ENCODE peak calls at places on chromosomes 11 and 22, in ten cellular contexts. T is neural progenitor cell, D is GM12865, Y is lower leg skin, C is tibial nerve, N is neural crest cell, Q is GM13977, I is HL-60, Z is HFFc6, S is breast epithelium. H is an unnamed sample.

GRCh38 chr11:120722539-120722938 is 211.0 kb downstream of the GRIK4 start:
- DNase-seq in T (peak), D (no peak), Y (no peak), C (no peak), N (no peak), Q (no peak), I (no peak), Z (no peak), S (no peak), H (no peak)

GRCh38 chr22:35411112-35411511 is 11.2 kb downstream of the MCM5 start:
- DNase-seq in T (no peak), D (peak), Y (no peak), C (no peak), N (no peak), Q (peak), I (no peak), Z (no peak), S (no peak), H (no peak)

GRCh38 chr22:22558071-22558971 is 744 bp downstream of the PRAME start:
- DNase-seq in T (no peak), D (no peak), Y (no peak), C (no peak), N (no peak), Q (peak), I (peak), Z (no peak), S (no peak), H (no peak)

GRCh38 chr11:65128182-65129145 is 5.9 kb downstream of the SYVN1 start:
- DNase-seq in T (no peak), D (no peak), Y (no peak), C (no peak), N (no peak), Q (no peak), I (no peak), Z (no peak), S (no peak), H (no peak)

GRCh38 chr11:47413351-47413750 is 5.0 kb downstream of the SLC39A13 start:
- DNase-seq in T (peak), D (no peak), Y (no peak), C (no peak), N (no peak), Q (no peak), I (no peak), Z (no peak), S (no peak), H (no peak)

GRCh38 chr22:49703990-49704344 is 123.7 kb downstream of the BRD1 start:
- DNase-seq in T (no peak), D (no peak), Y (no peak), C (no peak), N (no peak), Q (no peak), I (no peak), Z (no peak), S (no peak), H (no peak)

GRCh38 chr11:134272381-134273316 is 3.5 kb upstream of the GLB1L3 start:
- DNase-seq in T (peak), D (no peak), Y (no peak), C (no peak), N (no peak), Q (no peak), I (no peak), Z (no peak), S (no peak), H (no peak)

GRCh38 chr11:65059959-65060824 is 1.8 kb upstream of the NAALADL1 start:
- DNase-seq in T (no peak), D (peak), Y (no peak), C (no peak), N (no peak), Q (no peak), I (no peak), Z (no peak), S (no peak), H (no peak)

GRCh38 chr11:19209617-19210016 is 7.8 kb upstream of the CSRP3 start:
- DNase-seq in T (no peak), D (no peak), Y (no peak), C (no peak), N (no peak), Q (no peak), I (no peak), Z (no peak), S (no peak), H (no peak)

GRCh38 chr11:74443071-74443864 is 24.1 kb downstream of the KCNE3 start:
- DNase-seq in T (peak), D (no peak), Y (no peak), C (no peak), N (no peak), Q (no peak), I (no peak), Z (no peak), S (peak), H (no peak)
- TF ChIP-seq CTCF in T (no peak), D (no peak), Y (no peak), C (no peak), N (no peak), Q (no peak), I (no peak), Z (no peak), S (peak), H (no peak)

DNA sequence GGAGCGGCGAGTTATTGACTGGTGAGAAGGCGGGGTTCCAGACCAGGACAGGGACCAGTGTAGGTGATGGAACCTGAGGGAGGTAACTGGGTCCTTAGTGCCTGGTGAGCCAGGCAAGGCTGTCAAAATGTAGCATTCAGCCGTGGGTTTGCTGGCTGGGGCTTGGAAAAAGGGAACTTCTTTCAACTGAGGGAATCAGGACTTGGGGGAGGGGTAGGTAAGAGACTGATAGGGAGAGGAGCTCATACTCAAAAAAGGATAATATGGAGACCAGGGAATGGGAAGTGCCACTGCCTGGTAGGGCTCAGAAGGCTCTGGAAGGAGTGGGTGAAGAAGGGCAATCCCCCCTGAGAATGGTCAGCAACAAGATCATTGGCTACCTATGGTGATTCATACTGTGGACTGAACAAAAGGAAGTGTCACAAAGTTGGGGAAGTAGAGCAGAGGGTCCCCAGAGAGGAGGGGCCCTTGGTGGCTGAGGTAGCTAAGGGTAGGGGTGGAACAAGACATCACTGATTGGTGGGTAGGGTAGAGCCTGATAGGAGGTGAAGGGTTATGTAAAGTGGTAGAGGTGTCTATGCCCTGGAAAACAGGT is 1.9 kb downstream of the CNGA4 start:
- DNase-seq in T (no peak), D (no peak), Y (no peak), C (no peak), N (no peak), Q (no peak), I (peak), Z (no peak), S (no peak), H (no peak)
- TF ChIP-seq CTCF in T (no peak), D (no peak), Y (no peak), C (no peak), N (no peak), Q (no peak), I (no peak), Z (no peak), S (no peak), H (no peak)

GRCh38 chr22:24106385-24107381 is 74.6 kb upstream of the SUSD2 start:
- DNase-seq in T (peak), D (peak), Y (no peak), C (no peak), N (no peak), Q (peak), I (no peak), Z (no peak), S (no peak), H (peak)

GRCh38 chr22:24107668-24108067 is 73.6 kb upstream of the SUSD2 start:
- DNase-seq in T (no peak), D (no peak), Y (peak), C (peak), N (no peak), Q (no peak), I (no peak), Z (peak), S (peak), H (no peak)

GRCh38 chr22:24105661-24106060 is 75.6 kb upstream of the SUSD2 start:
- DNase-seq in T (no peak), D (no peak), Y (no peak), C (no peak), N (no peak), Q (no peak), I (no peak), Z (no peak), S (no peak), H (no peak)

GRCh38 chr22:24109649-24110048 is 71.6 kb upstream of the SUSD2 start:
- DNase-seq in T (no peak), D (no peak), Y (no peak), C (no peak), N (no peak), Q (no peak), I (no peak), Z (no peak), S (no peak), H (no peak)

DNA sequence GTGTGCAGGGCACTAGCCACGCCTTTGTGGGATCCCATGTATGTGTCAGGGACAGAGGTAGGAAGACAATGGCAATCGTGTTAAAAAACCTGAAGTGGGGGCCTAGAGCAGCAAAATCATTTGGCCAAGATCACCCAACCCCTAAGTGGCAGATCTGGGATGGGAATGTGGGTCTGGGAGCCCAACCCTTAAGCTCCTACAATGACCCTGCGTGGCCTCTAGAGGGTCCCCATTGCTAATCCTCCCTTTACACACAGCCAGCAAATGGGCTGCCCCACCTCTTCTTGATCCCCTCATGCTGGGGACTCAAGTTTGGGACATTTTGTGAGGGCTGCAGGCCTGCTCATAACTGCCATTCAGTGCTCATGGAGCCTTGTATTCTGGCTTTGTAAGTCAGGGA is 73.2 kb upstream of the SUSD2 start:
- DNase-seq in T (peak), D (no peak), Y (no peak), C (no peak), N (no peak), Q (no peak), I (no peak), Z (no peak), S (no peak), H (no peak)
- TF ChIP-seq CTCF in T (peak), D (peak), Y (no peak), C (no peak), N (no peak), Q (no peak), I (no peak), Z (no peak), S (no peak), H (no peak)

GRCh38 chr11:94106699-94107098 is 21.9 kb upstream of the PANX1 start:
- DNase-seq in T (no peak), D (no peak), Y (no peak), C (no peak), N (no peak), Q (no peak), I (no peak), Z (no peak), S (no peak), H (no peak)

GRCh38 chr11:94107363-94107762 is 21.3 kb upstream of the PANX1 start:
- DNase-seq in T (no peak), D (no peak), Y (no peak), C (no peak), N (no peak), Q (no peak), I (no peak), Z (no peak), S (no peak), H (no peak)

GRCh38 chr11:94111241-94111640 is 17.4 kb upstream of the PANX1 start:
- DNase-seq in T (no peak), D (no peak), Y (no peak), C (no peak), N (no peak), Q (no peak), I (no peak), Z (no peak), S (no peak), H (no peak)

GRCh38 chr11:94112182-94112960 is 16.3 kb upstream of the PANX1 start:
- DNase-seq in T (no peak), D (no peak), Y (no peak), C (no peak), N (no peak), Q (no peak), I (no peak), Z (no peak), S (no peak), H (no peak)

DNA sequence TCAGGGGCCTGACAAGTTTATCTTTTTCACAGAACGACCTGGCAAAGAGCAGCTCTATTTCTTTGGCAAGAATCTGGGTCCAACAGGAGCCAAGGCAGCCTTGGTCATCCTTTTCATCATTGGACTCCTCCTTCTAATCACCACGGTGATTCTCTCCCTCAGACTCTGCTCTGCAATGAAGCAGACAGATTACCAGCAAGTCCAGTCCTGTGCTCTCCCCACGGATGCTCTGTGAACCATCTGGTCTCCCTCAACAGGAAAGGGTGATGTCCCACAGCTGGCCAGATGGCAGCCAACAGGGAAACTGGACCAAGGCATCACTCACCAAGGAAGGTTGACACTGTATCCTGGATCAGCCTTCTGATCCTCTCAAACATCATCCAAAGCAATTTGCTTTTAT is 17.0 kb upstream of the PANX1 start:
- DNase-seq in T (no peak), D (no peak), Y (no peak), C (no peak), N (no peak), Q (no peak), I (no peak), Z (no peak), S (no peak), H (no peak)
- TF ChIP-seq CTCF in T (no peak), D (no peak), Y (no peak), C (no peak), N (no peak), Q (no peak), I (no peak), Z (no peak), S (no peak), H (no peak)

GRCh38 chr22:37632174-37633081 is 7.0 kb upstream of the SH3BP1 start:
- DNase-seq in T (no peak), D (no peak), Y (no peak), C (no peak), N (no peak), Q (peak), I (no peak), Z (no peak), S (no peak), H (no peak)
- TF ChIP-seq CTCF in T (no peak), D (no peak), Y (no peak), C (no peak), N (no peak), Q (no peak), I (no peak), Z (no peak), S (no peak), H (no peak)

GRCh38 chr22:20132686-20133246 is 1.2 kb downstream of the ZDHHC8 start:
- DNase-seq in T (no peak), D (no peak), Y (no peak), C (no peak), N (no peak), Q (no peak), I (no peak), Z (no peak), S (no peak), H (no peak)

GRCh38 chr22:20135265-20135664 is 3.7 kb downstream of the ZDHHC8 start:
- DNase-seq in T (no peak), D (no peak), Y (no peak), C (no peak), N (no peak), Q (no peak), I (no peak), Z (no peak), S (no peak), H (no peak)

GRCh38 chr22:20135846-20136602 is 4.4 kb downstream of the ZDHHC8 start:
- DNase-seq in T (no peak), D (no peak), Y (no peak), C (no peak), N (no peak), Q (no peak), I (no peak), Z (no peak), S (no peak), H (no peak)

GRCh38 chr22:20131856-20132685 is 467 bp downstream of the ZDHHC8 start:
- DNase-seq in T (peak), D (no peak), Y (no peak), C (no peak), N (no peak), Q (no peak), I (no peak), Z (no peak), S (no peak), H (no peak)

DNA sequence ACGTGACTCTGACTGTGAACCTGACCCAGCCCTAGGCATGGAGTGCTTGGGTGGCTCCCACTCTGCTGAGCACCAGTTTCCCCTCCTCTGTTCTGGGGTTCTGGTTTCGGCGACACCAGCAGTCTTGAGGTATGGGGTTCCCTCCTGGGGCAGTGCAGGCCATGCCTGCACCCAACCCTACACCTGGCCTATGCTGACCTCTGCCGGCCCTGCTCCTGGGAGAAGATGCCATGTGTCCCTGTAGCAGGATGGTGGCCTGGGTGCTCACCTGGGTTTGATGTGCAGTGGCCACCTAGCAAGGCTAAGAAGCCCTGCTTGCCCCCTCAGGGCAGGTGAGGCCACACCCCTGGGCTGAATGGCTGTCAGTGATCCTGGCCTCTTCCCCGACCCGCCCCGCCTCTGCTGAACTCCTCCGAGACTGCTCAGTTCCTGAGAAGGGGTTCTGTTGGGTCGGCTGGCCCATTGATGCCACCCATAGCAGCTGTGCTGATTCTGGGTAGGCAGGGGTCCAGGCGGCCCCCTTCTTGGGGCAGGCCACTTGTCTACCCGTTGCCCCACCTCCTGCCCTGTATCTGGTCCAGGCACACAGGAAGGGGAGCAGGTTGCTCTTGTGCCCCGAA is 2.4 kb downstream of the ZDHHC8 start:
- DNase-seq in T (no peak), D (no peak), Y (no peak), C (no peak), N (no peak), Q (no peak), I (no peak), Z (no peak), S (no peak), H (no peak)
- TF ChIP-seq CTCF in T (no peak), D (no peak), Y (no peak), C (no peak), N (no peak), Q (no peak), I (no peak), Z (no peak), S (no peak), H (no peak)

GRCh38 chr11:77198440-77198849 is 70.4 kb downstream of the MYO7A start:
- DNase-seq in T (peak), D (peak), Y (no peak), C (no peak), N (peak), Q (peak), I (peak), Z (no peak), S (peak), H (no peak)
- TF ChIP-seq CTCF in T (peak), D (peak), Y (no peak), C (no peak), N (peak), Q (peak), I (peak), Z (peak), S (no peak), H (no peak)

GRCh38 chr22:37906364-37907008 is 389 bp downstream of the MICALL1 start:
- DNase-seq in T (peak), D (peak), Y (no peak), C (no peak), N (no peak), Q (peak), I (no peak), Z (no peak), S (no peak), H (peak)

GRCh38 chr22:37904572-37905533 is 1.2 kb upstream of the MICALL1 start:
- DNase-seq in T (no peak), D (no peak), Y (peak), C (peak), N (no peak), Q (no peak), I (no peak), Z (peak), S (no peak), H (no peak)

GRCh38 chr22:37909756-37910155 is 3.7 kb downstream of the MICALL1 start:
- DNase-seq in T (no peak), D (no peak), Y (no peak), C (no peak), N (no peak), Q (no peak), I (no peak), Z (no peak), S (no peak), H (no peak)

GRCh38 chr22:37907036-37907954 is 1.2 kb downstream of the MICALL1 start:
- DNase-seq in T (no peak), D (no peak), Y (no peak), C (no peak), N (no peak), Q (peak), I (no peak), Z (peak), S (no peak), H (no peak)

GRCh38 chr22:37905534-37906363 is at the start of gene MICALL1:
- DNase-seq in T (peak), D (peak), Y (no peak), C (peak), N (peak), Q (peak), I (peak), Z (peak), S (peak), H (peak)
- TF ChIP-seq CTCF in T (peak), D (peak), Y (no peak), C (peak), N (no peak), Q (peak), I (no peak), Z (peak), S (peak), H (no peak)

H was measured in natural killer cell.